ENCODE peak calls at places on chromosomes 3 and 15, in six cellular contexts. E is K562, B is GM12878, H is HCT116, M is HepG2, F is H1. V is an unnamed sample.

GRCh38 chr3:156037356-156037755 is 83.0 kb upstream of the KCNAB1 start:
- DNase-seq in E (no peak), B (no peak), H (no peak), M (peak; percentile 11), F (no peak), V (no peak)

GRCh38 chr3:152222327-152222726 is 46.4 kb upstream of the MBNL1 start:
- DNase-seq in E (no peak), B (no peak), H (no peak), M (no peak), F (no peak), V (no peak)

GRCh38 chr3:114587973-114588372 is 294.1 kb downstream of the TIGIT start:
- DNase-seq in E (no peak), B (no peak), H (no peak), M (no peak), F (no peak), V (no peak)

GRCh38 chr3:112976953-112977352 is 2.0 kb upstream of the CD200R1 start:
- DNase-seq in E (no peak), B (no peak), H (no peak), M (no peak), F (no peak), V (no peak)

GRCh38 chr15:98647026-98647773 is 1.1 kb upstream of the IGF1R start:
- DNase-seq in E (peak; percentile 86), B (no peak), H (peak; percentile 22), M (peak; percentile 51), F (peak; percentile 90), V (peak; percentile 80)

GRCh38 chr3:65019412-65020093 is 331.8 kb upstream of the ADAMTS9 start:
- DNase-seq in E (no peak), B (no peak), H (no peak), M (no peak), F (no peak), V (no peak)

GRCh38 chr15:68334661-68335124 is 57.1 kb downstream of the FEM1B start:
- DNase-seq in E (no peak), B (no peak), H (no peak), M (no peak), F (no peak), V (no peak)

GRCh38 chr3:190044142-190044541 is 76.6 kb downstream of the P3H2 start:
- DNase-seq in E (no peak), B (no peak), H (no peak), M (no peak), F (no peak), V (no peak)

GRCh38 chr3:14132120-14132519 is 7.3 kb downstream of the TMEM43 start:
- DNase-seq in E (no peak), B (no peak), H (no peak), M (no peak), F (no peak), V (no peak)

GRCh38 chr3:195150194-195151118 is 120.5 kb downstream of the XXYLT1 start:
- DNase-seq in E (peak; percentile 72), B (no peak), H (no peak), M (no peak), F (peak; percentile 55), V (no peak)

GRCh38 chr3:11661827-11662226 is 18.1 kb upstream of the VGLL4 start:
- DNase-seq in E (no peak), B (no peak), H (no peak), M (no peak), F (no peak), V (no peak)

GRCh38 chr3:107913671-107914070 is 177.2 kb downstream of the CD47 start:
- DNase-seq in E (no peak), B (no peak), H (no peak), M (no peak), F (no peak), V (no peak)

GRCh38 chr15:95840004-95840403 is 490.5 kb upstream of the NR2F2 start:
- DNase-seq in E (no peak), B (no peak), H (no peak), M (no peak), F (no peak), V (no peak)

GRCh38 chr3:138089091-138089490 is 26.3 kb downstream of the DZIP1L start:
- DNase-seq in E (no peak), B (no peak), H (no peak), M (peak; percentile 11), F (no peak), V (no peak)

GRCh38 chr3:10457560-10457959 is 47.8 kb downstream of the ATP2B2 start:
- DNase-seq in E (no peak), B (no peak), H (no peak), M (no peak), F (no peak), V (no peak)

GRCh38 chr15:89365457-89366055 is 30.9 kb upstream of the POLG start:
- DNase-seq in E (no peak), B (no peak), H (no peak), M (no peak), F (peak; percentile 55), V (no peak)

GRCh38 chr3:76024640-76025039 is 239.3 kb upstream of the ZNF717 start:
- DNase-seq in E (no peak), B (no peak), H (no peak), M (peak; percentile 3), F (no peak), V (no peak)

GRCh38 chr15:58766290-58766689 is 4.8 kb upstream of the MINDY2 start:
- DNase-seq in E (no peak), B (no peak), H (no peak), M (no peak), F (no peak), V (no peak)

GRCh38 chr3:111947179-111947727 is 31.6 kb upstream of the ABHD10 start:
- DNase-seq in E (no peak), B (no peak), H (no peak), M (no peak), F (no peak), V (no peak)

GRCh38 chr15:97235285-97235985 is 725.1 kb upstream of the ARRDC4 start:
- DNase-seq in E (peak; percentile 48), B (no peak), H (peak; percentile 15), M (peak; percentile 30), F (peak; percentile 79), V (peak; percentile 42)

GRCh38 chr3:18018491-18019177 is 276.2 kb upstream of the TBC1D5 start:
- DNase-seq in E (no peak), B (no peak), H (no peak), M (no peak), F (no peak), V (no peak)

GRCh38 chr15:74172751-74173544 is 562 bp upstream of the ISLR start:
- DNase-seq in E (peak; percentile 34), B (no peak), H (no peak), M (no peak), F (no peak), V (no peak)

GRCh38 chr3:38221005-38221404 is 44.6 kb upstream of the SLC22A13 start:
- DNase-seq in E (no peak), B (no peak), H (no peak), M (no peak), F (no peak), V (no peak)

GRCh38 chr15:75202251-75203016 is 752 bp downstream of the C15orf39 start:
- DNase-seq in E (peak; percentile 67), B (no peak), H (no peak), M (peak; percentile 38), F (no peak), V (no peak)

GRCh38 chr3:129622933-129623332 is 16.5 kb upstream of the PLXND1 start:
- DNase-seq in E (no peak), B (no peak), H (no peak), M (no peak), F (no peak), V (no peak)

GRCh38 chr3:46713898-46714552 is 3.6 kb downstream of the PRSS50 start:
- DNase-seq in E (no peak), B (peak; percentile 71), H (no peak), M (no peak), F (no peak), V (no peak)

GRCh38 chr3:46714728-46715506 is 2.8 kb downstream of the PRSS50 start:
- DNase-seq in E (no peak), B (no peak), H (no peak), M (no peak), F (peak; percentile 35), V (no peak)

GRCh38 chr3:46711770-46712169 is 5.9 kb downstream of the PRSS50 start:
- DNase-seq in E (no peak), B (no peak), H (no peak), M (no peak), F (no peak), V (no peak)

GRCh38 chr3:46712191-46713047 is 5.2 kb downstream of the PRSS50 start:
- DNase-seq in E (no peak), B (no peak), H (no peak), M (no peak), F (no peak), V (no peak)

DNA sequence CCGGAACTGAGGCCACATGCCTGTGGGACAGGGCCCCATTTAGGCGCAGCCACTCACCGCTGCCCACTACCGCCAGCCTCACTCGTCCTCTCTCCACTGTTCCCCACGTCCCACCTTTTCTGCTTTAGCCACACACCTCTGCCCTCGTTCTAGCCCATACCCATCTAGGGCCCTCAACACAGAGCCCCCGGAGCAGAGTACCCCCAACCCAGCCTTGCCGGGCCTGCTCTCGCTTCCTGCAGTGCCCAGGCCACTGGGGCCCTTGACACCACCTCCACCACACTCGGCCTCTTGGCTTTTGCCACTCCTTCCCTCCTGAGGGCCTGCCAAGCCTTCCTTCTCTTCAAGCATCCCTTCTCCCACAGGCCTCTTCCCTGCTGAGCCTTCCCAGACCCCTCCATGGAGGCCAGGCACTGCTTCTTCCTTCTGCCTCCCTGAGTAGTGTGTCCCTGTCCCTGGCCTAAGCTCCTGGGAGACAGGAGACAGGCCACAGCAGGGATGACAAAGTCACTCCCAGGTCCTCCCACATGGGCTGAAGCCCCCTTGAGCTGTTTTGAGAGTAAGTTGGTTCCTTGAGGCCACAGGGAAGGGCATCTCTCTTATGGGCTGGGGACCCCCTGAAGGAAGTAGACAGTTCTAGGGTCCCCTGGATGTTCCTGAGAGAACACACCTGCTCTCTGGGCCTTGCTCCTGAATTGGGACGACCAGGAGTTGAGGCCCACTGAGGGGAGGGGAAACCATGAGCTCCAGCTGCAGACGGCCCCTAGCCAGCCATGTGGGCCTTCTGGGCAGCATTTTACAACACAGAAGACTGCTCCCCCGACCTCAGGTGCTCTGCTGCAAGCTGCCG is 4.4 kb downstream of the PRSS50 start:
- DNase-seq in E (no peak), B (no peak), H (no peak), M (no peak), F (no peak), V (no peak)
- TF ChIP-seq ZNF274 in E (no peak), B (no peak), H (no peak), M (no peak), F (no peak), V (no peak)

DNA sequence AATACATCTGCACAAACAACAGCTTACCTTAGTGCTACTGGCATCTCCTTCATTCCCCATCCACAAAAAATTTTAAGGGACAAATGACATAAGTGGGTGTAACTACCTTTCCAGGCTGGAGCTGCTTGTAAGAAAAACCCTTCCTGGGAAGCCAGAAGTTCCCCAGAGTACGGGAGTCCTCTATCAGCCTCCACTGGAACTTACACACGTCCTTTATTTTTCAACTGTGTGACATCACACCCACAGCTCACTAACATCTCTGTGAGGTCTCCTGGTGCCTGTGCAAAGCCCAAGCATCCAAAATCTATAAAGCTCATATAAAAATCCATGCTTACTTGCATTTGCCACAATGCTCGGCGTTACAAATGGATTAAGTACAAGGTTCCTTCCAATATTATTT is 27.6 kb downstream of the LRIG1 start:
- DNase-seq in E (no peak), B (no peak), H (no peak), M (no peak), F (no peak), V (no peak)
- H3K9ac ChIP-seq in E (no peak overlapping the region), B (peak overlapping the region; percentile 44), H (no peak overlapping the region), M (no peak overlapping the region), F (no peak overlapping the region), V (no peak overlapping the region)

GRCh38 chr3:40628984-40629383 is 104.2 kb downstream of the ZNF621 start:
- DNase-seq in E (no peak), B (no peak), H (no peak), M (no peak), F (no peak), V (no peak)
- H3K9me3 ChIP-seq in E (peaks cover 2% of the 10 kb centered on the region), B (peaks cover under 1% of the 10 kb centered on the region), H (peaks cover 5% of the 10 kb centered on the region), M (peaks cover 10% of the 10 kb centered on the region), F (peaks cover 13% of the 10 kb centered on the region), V (peaks cover 30% of the 10 kb centered on the region)

GRCh38 chr15:70095387-70096214 is 2.1 kb downstream of the TLE3 start:
- DNase-seq in E (peak; percentile 57), B (no peak), H (no peak), M (no peak), F (peak; percentile 79), V (no peak)
- TF ChIP-seq ZNF274 in E (no peak), B (no peak), H (no peak), M (no peak), F (no peak), V (no peak)

V was measured in NT2/D1.